ENCODE peak calls at places on chromosomes 11 and 22, in six cellular contexts. M, V, S, P, T and O are unnamed samples. For H4K20me1, the result is how much of the 10 kb centered on the place peaks cover.

GRCh38 chr11:85718126-85718943 is 32.3 kb upstream of the CCDC89 start:
- DNase-seq in M (no peak), V (no peak), S (no peak), P (no peak), T (no peak), O (no peak)

GRCh38 chr11:72584293-72584921 is 89.8 kb downstream of the PDE2A start:
- DNase-seq in M (peak), V (no peak), S (no peak), P (peak), T (no peak), O (peak)

GRCh38 chr11:22392561-22392960 is 54.4 kb downstream of the SLC17A6 start:
- DNase-seq in M (no peak), V (no peak), S (no peak), P (no peak), T (no peak), O (no peak)

GRCh38 chr11:764322-765024 is 12.8 kb downstream of the GATD1 start:
- DNase-seq in M (no peak), V (no peak), S (no peak), P (no peak), T (no peak), O (no peak)

GRCh38 chr11:121214861-121215260 is 77.7 kb upstream of the SC5D start:
- DNase-seq in M (no peak), V (no peak), S (no peak), P (no peak), T (no peak), O (no peak)

GRCh38 chr11:128494418-128495332 is 92.7 kb downstream of the ETS1 start:
- DNase-seq in M (no peak), V (no peak), S (no peak), P (no peak), T (no peak), O (no peak)

GRCh38 chr11:30911247-30911646 is 325.1 kb upstream of the MPPED2 start:
- DNase-seq in M (no peak), V (no peak), S (no peak), P (no peak), T (no peak), O (no peak)

GRCh38 chr11:24837112-24837511 is 340.3 kb downstream of the LUZP2 start:
- DNase-seq in M (no peak), V (no peak), S (peak), P (no peak), T (no peak), O (no peak)

GRCh38 chr11:92397356-92397755 is 172.7 kb downstream of the FAT3 start:
- DNase-seq in M (no peak), V (no peak), S (no peak), P (peak), T (no peak), O (peak)

GRCh38 chr11:10654211-10655150 is 39.1 kb downstream of the IRAG1 start:
- DNase-seq in M (no peak), V (peak), S (peak), P (peak), T (peak), O (peak)

GRCh38 chr11:18700375-18700774 is 1.8 kb downstream of the TMEM86A start:
- DNase-seq in M (no peak), V (no peak), S (peak), P (no peak), T (no peak), O (no peak)

GRCh38 chr11:126917531-126918204 is 82.9 kb downstream of the KIRREL3 start:
- DNase-seq in M (peak), V (no peak), S (peak), P (no peak), T (peak), O (no peak)

GRCh38 chr11:1351278-1351937 is 38.3 kb upstream of the BRSK2 start:
- DNase-seq in M (peak), V (peak), S (peak), P (no peak), T (no peak), O (peak)

GRCh38 chr11:64146036-64146943 is 19.6 kb downstream of the MACROD1 start:
- DNase-seq in M (peak), V (peak), S (peak), P (peak), T (peak), O (peak)

GRCh38 chr11:93784152-93784934 is at the start of gene MED17:
- DNase-seq in M (peak), V (peak), S (peak), P (peak), T (peak), O (peak)

GRCh38 chr11:65298655-65299179 is 15.9 kb upstream of the CDC42EP2 start:
- DNase-seq in M (no peak), V (no peak), S (no peak), P (no peak), T (peak), O (no peak)

GRCh38 chr11:1030086-1030485 is 6.4 kb downstream of the MUC6 start:
- DNase-seq in M (no peak), V (no peak), S (no peak), P (no peak), T (no peak), O (no peak)

GRCh38 chr11:2146051-2146450 is 6.9 kb upstream of the IGF2 start:
- DNase-seq in M (no peak), V (no peak), S (no peak), P (no peak), T (no peak), O (no peak)

GRCh38 chr11:123187221-123187620 is 7.8 kb downstream of the CLMP start:
- DNase-seq in M (no peak), V (no peak), S (no peak), P (no peak), T (no peak), O (no peak)

GRCh38 chr11:127998421-127998820 is 588.9 kb downstream of the ETS1 start:
- DNase-seq in M (no peak), V (no peak), S (peak), P (no peak), T (no peak), O (no peak)

GRCh38 chr11:33893711-33894401 is 2.0 kb upstream of the LMO2 start:
- DNase-seq in M (no peak), V (no peak), S (no peak), P (no peak), T (no peak), O (no peak)

GRCh38 chr11:16167706-16168487 is 188.4 kb downstream of the SOX6 start:
- DNase-seq in M (no peak), V (no peak), S (no peak), P (no peak), T (no peak), O (no peak)

GRCh38 chr11:72730706-72731105 is 21.5 kb downstream of the ARAP1 start:
- DNase-seq in M (no peak), V (no peak), S (no peak), P (no peak), T (no peak), O (no peak)

GRCh38 chr11:14914536-14914935 is 22.5 kb upstream of the CYP2R1 start:
- DNase-seq in M (no peak), V (no peak), S (no peak), P (no peak), T (no peak), O (no peak)

GRCh38 chr11:110196241-110196754 is 100.1 kb downstream of the RDX start:
- DNase-seq in M (no peak), V (peak), S (peak), P (no peak), T (peak), O (no peak)

GRCh38 chr11:62124186-62125113 is 639 bp downstream of the INCENP start:
- DNase-seq in M (no peak), V (peak), S (peak), P (peak), T (peak), O (peak)

GRCh38 chr11:73275381-73275750 is 3.2 kb downstream of the P2RY6 start:
- DNase-seq in M (peak), V (no peak), S (no peak), P (no peak), T (no peak), O (no peak)

GRCh38 chr22:28027453-28028448 is 108.7 kb upstream of the PITPNB start:
- DNase-seq in M (no peak), V (no peak), S (no peak), P (no peak), T (no peak), O (no peak)

DNA sequence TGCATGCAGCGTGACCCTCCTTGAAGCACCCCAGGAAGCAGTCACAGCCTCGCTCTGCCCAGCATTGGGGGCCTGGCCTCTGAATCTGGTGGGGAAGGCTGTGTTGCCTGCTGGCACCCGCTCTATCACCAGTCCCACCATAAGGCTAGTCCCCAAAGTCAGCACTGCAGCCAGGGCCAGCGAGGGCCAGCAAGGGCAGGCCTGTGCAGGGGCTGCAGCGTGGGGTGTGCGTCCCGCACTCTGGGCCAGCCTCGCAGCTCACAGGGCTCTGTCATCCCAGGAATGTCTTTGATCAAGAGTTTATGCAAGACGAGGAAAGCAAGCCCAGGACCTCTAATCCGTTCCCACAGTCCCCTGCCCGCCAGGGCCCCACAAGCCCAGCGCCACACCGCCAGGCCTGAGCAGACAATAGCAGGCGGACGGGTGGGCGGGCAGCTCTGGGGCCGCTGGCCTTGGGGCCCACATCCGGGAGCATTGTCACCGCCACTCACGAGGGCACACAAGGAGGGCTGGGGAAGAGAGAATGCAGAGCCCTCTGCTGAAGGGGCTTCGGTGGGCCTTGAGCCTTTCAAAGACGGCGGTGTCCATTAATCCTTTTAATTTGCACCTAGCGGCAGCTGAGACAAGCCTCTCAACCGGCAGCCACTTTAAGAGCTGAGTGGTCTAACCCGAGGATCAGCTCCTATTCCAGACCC is 17.1 kb downstream of the LTO1 start:
- DNase-seq in M (peak), V (peak), S (no peak), P (peak), T (peak), O (peak)
- H2AFZ ChIP-seq in M (no peak), V (no peak), S (no peak), P (no peak), T (peak), O (peak)

GRCh38 chr22:49866134-49866533 is 12.5 kb downstream of the ZBED4 start:
- DNase-seq in M (no peak), V (no peak), S (no peak), P (no peak), T (no peak), O (no peak)

GRCh38 chr22:49865156-49865555 is 11.5 kb downstream of the ZBED4 start:
- DNase-seq in M (no peak), V (no peak), S (no peak), P (no peak), T (no peak), O (no peak)

GRCh38 chr22:49869091-49869830 is 15.6 kb downstream of the ZBED4 start:
- DNase-seq in M (no peak), V (no peak), S (no peak), P (no peak), T (no peak), O (no peak)

GRCh38 chr22:49867303-49868250 is 13.9 kb downstream of the ZBED4 start:
- DNase-seq in M (no peak), V (peak), S (no peak), P (no peak), T (no peak), O (no peak)

GRCh38 chr22:49866646-49867045 is 13.0 kb downstream of the ZBED4 start:
- DNase-seq in M (no peak), V (no peak), S (no peak), P (no peak), T (no peak), O (no peak)
- H4K20me1 ChIP-seq in M (under half), V (under half), S (under half), P (under half), T (under half), O (half or more)

DNA sequence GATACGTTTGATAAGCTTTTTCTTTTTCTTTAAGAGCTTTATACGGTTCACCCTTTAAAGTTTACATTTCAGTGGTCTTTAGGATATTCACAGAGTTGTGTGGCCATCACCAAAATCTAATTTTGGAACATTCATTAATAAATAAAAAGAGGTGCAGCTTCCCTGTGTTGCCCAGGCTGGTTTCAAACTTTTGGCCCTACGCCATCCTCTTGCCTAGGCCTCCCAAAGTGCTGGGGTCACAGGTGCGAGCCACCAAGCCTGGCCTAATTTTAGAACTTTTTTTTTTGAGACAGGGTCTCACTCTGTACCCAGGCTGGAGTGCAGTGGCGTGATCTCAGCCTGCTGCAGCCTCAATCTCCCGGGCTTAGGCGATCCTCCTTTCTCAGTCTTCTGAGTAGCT is 30.6 kb downstream of the MED15 start:
- DNase-seq in M (no peak), V (no peak), S (no peak), P (no peak), T (no peak), O (no peak)
- H2AFZ ChIP-seq in M (no peak), V (no peak), S (no peak), P (no peak), T (no peak), O (no peak)

GRCh38 chr22:41314821-41315220 is 13.5 kb downstream of the ZC3H7B start:
- DNase-seq in M (no peak), V (no peak), S (no peak), P (no peak), T (no peak), O (no peak)
- H4K20me1 ChIP-seq in M (under half), V (under half), S (under half), P (under half), T (under half), O (under half)